ENCODE peak calls at places on chromosomes 2 and 18, in ten cellular contexts. T is A549, O is fibroblast of lung, S is kidney, U is brain microvascular endothelial cell, Y is H9, P is left ventricle myocardium inferior, B is GM12865, A is K562, Q is nephron progenitor cell. C is an unnamed sample.

GRCh38 chr2:171319164-171319810 is 114.5 kb downstream of the METTL8 start:
- DNase-seq in P (no peak), Y (peak), S (no peak), T (no peak), B (peak), O (peak), Q (no peak), U (peak), A (no peak), C (peak)

GRCh38 chr2:224145751-224146355 is 106.8 kb upstream of the SERPINE2 start:
- DNase-seq in Q (no peak), P (no peak), O (peak), A (no peak), Y (no peak), S (no peak), U (peak), B (no peak), T (peak), C (peak)

GRCh38 chr2:28567076-28567471 is 71.2 kb downstream of the PLB1 start:
- DNase-seq in U (no peak), Q (no peak), B (peak), A (no peak), S (no peak), T (peak), O (no peak), Y (peak), P (no peak), C (no peak)

GRCh38 chr2:169315357-169315756 is 47.0 kb downstream of the LRP2 start:
- DNase-seq in B (no peak), S (no peak), A (no peak), O (no peak), U (no peak), Y (no peak), T (no peak), P (no peak), Q (no peak), C (no peak)

GRCh38 chr2:15993232-15993610 is 52.9 kb downstream of the MYCN start:
- DNase-seq in P (no peak), T (no peak), S (no peak), B (no peak), A (no peak), U (no peak), O (no peak), Q (no peak), Y (no peak), C (no peak)

GRCh38 chr18:34493099-34493544 is 217.0 kb upstream of the DTNA start:
- DNase-seq in U (peak), Y (peak), B (peak), Q (peak), O (peak), A (no peak), P (peak), S (peak), T (peak), C (peak)

GRCh38 chr2:203579730-203580129 is 44.6 kb upstream of the RAPH1 start:
- DNase-seq in O (no peak), U (no peak), S (no peak), Y (no peak), Q (no peak), B (no peak), A (no peak), P (no peak), T (no peak), C (no peak)

GRCh38 chr2:15544227-15544626 is 16.9 kb downstream of the NBAS start:
- DNase-seq in B (no peak), U (no peak), A (no peak), T (no peak), Q (no peak), O (no peak), S (no peak), P (no peak), Y (no peak), C (no peak)

GRCh38 chr2:108403494-108403893 is 25.7 kb downstream of the SULT1C4 start:
- DNase-seq in B (no peak), U (peak), P (no peak), A (no peak), Q (no peak), O (peak), T (peak), Y (peak), S (no peak), C (no peak)

GRCh38 chr2:160751021-160751420 is 257.4 kb upstream of the RBMS1 start:
- DNase-seq in Q (no peak), Y (no peak), U (peak), O (peak), S (no peak), A (no peak), T (no peak), B (no peak), P (no peak), C (peak)

GRCh38 chr18:475202-475624 is 25.3 kb downstream of the COLEC12 start:
- DNase-seq in O (peak), T (no peak), A (no peak), B (no peak), Y (peak), U (peak), P (no peak), S (no peak), Q (peak), C (no peak)

GRCh38 chr2:40371525-40372277 is 80.2 kb downstream of the SLC8A1 start:
- DNase-seq in Q (peak), A (no peak), B (no peak), T (no peak), U (peak), Y (peak), P (no peak), S (no peak), O (peak), C (peak)

GRCh38 chr18:54013452-54013851 is 211.0 kb downstream of the MBD2 start:
- DNase-seq in S (no peak), U (no peak), A (no peak), Y (no peak), T (no peak), O (no peak), Q (no peak), B (no peak), P (no peak), C (no peak)

GRCh38 chr2:231181848-231182247 is 16.6 kb upstream of the ARMC9 start:
- DNase-seq in A (peak), T (peak), B (peak), S (peak), O (peak), Y (no peak), P (peak), Q (no peak), U (peak), C (peak)

GRCh38 chr2:3460161-3460560 is 59.2 kb downstream of the ADI1 start:
- DNase-seq in A (no peak), B (no peak), Y (peak), T (no peak), O (no peak), S (no peak), Q (no peak), P (no peak), U (no peak), C (no peak)

GRCh38 chr2:138237657-138238384 is 263.7 kb upstream of the SPOPL start:
- DNase-seq in P (no peak), S (no peak), Y (no peak), B (no peak), Q (no peak), U (no peak), A (no peak), O (no peak), T (no peak), C (no peak)

GRCh38 chr18:79588636-79589481 is 90.7 kb upstream of the CTDP1 start:
- DNase-seq in T (no peak), U (peak), A (no peak), Y (no peak), S (peak), Q (peak), O (peak), B (no peak), P (peak), C (peak)

GRCh38 chr2:84486436-84487115 is 27.5 kb upstream of the SUCLG1 start:
- DNase-seq in B (no peak), P (no peak), Y (no peak), O (peak), T (peak), Q (no peak), A (no peak), U (no peak), S (no peak), C (no peak)

GRCh38 chr2:9417725-9418124 is 5.6 kb downstream of the ITGB1BP1 start:
- DNase-seq in U (no peak), Y (no peak), S (no peak), A (no peak), B (no peak), O (no peak), P (no peak), T (no peak), Q (no peak), C (no peak)

GRCh38 chr18:58208207-58208944 is 164.3 kb downstream of the NEDD4L start:
- DNase-seq in A (no peak), B (no peak), T (no peak), Y (no peak), S (no peak), U (no peak), P (no peak), O (peak), Q (no peak), C (peak)

GRCh38 chr2:209334188-209335017 is 89.4 kb upstream of the MAP2 start:
- DNase-seq in Y (peak), Q (peak), A (peak), P (peak), O (peak), S (no peak), T (peak), U (peak), B (peak), C (peak)

GRCh38 chr18:32091724-32092421 is at the start of gene RNF138:
- DNase-seq in O (peak), B (peak), A (peak), Q (peak), Y (peak), U (peak), P (peak), S (peak), T (peak), C (peak)

GRCh38 chr2:45944075-45944474 is 292.6 kb downstream of the PRKCE start:
- DNase-seq in O (peak), A (no peak), S (no peak), B (no peak), P (no peak), U (peak), T (no peak), Q (no peak), Y (no peak), C (peak)

GRCh38 chr2:47654790-47655562 is 128.0 kb upstream of the MSH6 start:
- DNase-seq in Y (peak), T (no peak), P (no peak), U (no peak), B (peak), S (no peak), Q (no peak), O (no peak), A (no peak), C (peak)

GRCh38 chr2:39663187-39663930 is 2.4 kb upstream of the TMEM178A start:
- DNase-seq in T (no peak), A (no peak), Y (no peak), B (no peak), S (no peak), U (no peak), P (no peak), O (peak), Q (no peak), C (no peak)

GRCh38 chr2:190514676-190515075 is 19.8 kb downstream of the NEMP2 start:
- DNase-seq in Q (no peak), B (no peak), P (no peak), T (no peak), A (no peak), Y (no peak), O (no peak), S (no peak), U (no peak), C (peak)

GRCh38 chr2:169014780-169015179 is 16.3 kb downstream of the ABCB11 start:
- DNase-seq in U (no peak), P (no peak), Q (no peak), B (no peak), T (peak), O (no peak), S (no peak), A (no peak), Y (no peak), C (no peak)

GRCh38 chr18:46169464-46169941 is 65.3 kb downstream of the HAUS1 start:
- DNase-seq in U (peak), Y (no peak), T (peak), O (peak), S (no peak), B (peak), A (no peak), Q (no peak), P (no peak), C (peak)

GRCh38 chr2:112829931-112830330 is 6.6 kb downstream of the IL1B start:
- DNase-seq in S (no peak), Q (no peak), P (no peak), T (no peak), O (no peak), Y (no peak), B (no peak), A (no peak), U (no peak), C (peak)

GRCh38 chr2:234853739-234854138 is 98.1 kb upstream of the SH3BP4 start:
- DNase-seq in Y (no peak), Q (no peak), P (no peak), A (no peak), S (no peak), O (no peak), B (no peak), U (peak), T (no peak), C (no peak)

GRCh38 chr2:24881158-24881557 is 38.9 kb downstream of the ADCY3 start:
- DNase-seq in A (no peak), U (no peak), T (no peak), Y (no peak), O (no peak), S (no peak), B (no peak), P (no peak), Q (no peak), C (no peak)

GRCh38 chr2:24883946-24884345 is 36.1 kb downstream of the ADCY3 start:
- DNase-seq in Q (no peak), U (no peak), A (no peak), B (no peak), O (peak), Y (no peak), T (no peak), S (no peak), P (no peak), C (peak)

GRCh38 chr2:24885221-24886113 is 34.6 kb downstream of the ADCY3 start:
- DNase-seq in U (no peak), Y (no peak), O (no peak), S (no peak), Q (no peak), T (no peak), P (no peak), A (no peak), B (no peak), C (no peak)

GRCh38 chr2:24878341-24878740 is 41.7 kb downstream of the ADCY3 start:
- DNase-seq in O (no peak), U (no peak), T (no peak), Y (no peak), Q (no peak), S (no peak), A (no peak), B (no peak), P (no peak), C (no peak)

GRCh38 chr2:24881623-24882022 is 38.4 kb downstream of the ADCY3 start:
- DNase-seq in T (no peak), P (no peak), U (no peak), A (peak), Y (no peak), B (no peak), O (no peak), Q (no peak), S (no peak), C (no peak)
- TF ChIP-seq CTCF in T (no peak), P (no peak), U (peak), A (peak), Y (peak), B (no peak), O (no peak), Q (no peak), S (no peak), C (no peak)

DNA sequence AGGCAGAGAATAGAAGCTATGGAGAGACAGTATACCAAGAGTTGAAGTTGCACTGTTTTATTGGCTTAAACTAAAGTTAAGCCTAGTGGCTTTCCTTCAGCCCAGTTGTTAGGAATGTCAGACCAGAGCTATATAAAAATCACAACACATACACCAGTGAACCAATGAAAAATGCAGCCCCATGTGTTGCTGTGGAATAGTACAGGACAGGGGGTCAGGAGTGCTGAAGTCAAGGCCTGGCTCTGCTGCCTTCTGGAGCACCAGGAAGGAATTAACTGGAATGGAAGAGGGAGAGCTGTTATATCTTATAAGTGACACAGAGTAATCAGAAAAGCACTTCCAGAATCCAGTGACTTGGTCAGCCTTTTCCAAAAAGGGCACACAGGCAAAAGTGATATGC is 58.9 kb downstream of the OSR1 start:
- DNase-seq in T (no peak), B (no peak), A (no peak), S (no peak), P (no peak), O (peak), Q (no peak), U (no peak), Y (no peak), C (no peak)
- TF ChIP-seq CTCF in T (no peak), B (no peak), A (no peak), S (no peak), P (no peak), O (peak), Q (no peak), U (no peak), Y (no peak), C (no peak)

GRCh38 chr18:59916746-59917145 is 16.9 kb downstream of the PMAIP1 start:
- DNase-seq in S (no peak), U (no peak), O (peak), A (no peak), T (no peak), Y (no peak), Q (no peak), P (no peak), B (no peak), C (no peak)
- TF ChIP-seq CTCF in S (no peak), U (no peak), O (no peak), A (no peak), T (no peak), Y (no peak), Q (no peak), P (no peak), B (no peak), C (no peak)

GRCh38 chr18:63320690-63321265 is 1.2 kb upstream of the BCL2 start:
- DNase-seq in A (peak), O (peak), U (no peak), P (peak), T (peak), S (peak), B (peak), Y (peak), Q (peak), C (peak)

GRCh38 chr18:63318882-63319382 is 637 bp downstream of the BCL2 start:
- DNase-seq in O (no peak), T (no peak), S (no peak), Q (no peak), B (no peak), U (no peak), Y (no peak), P (no peak), A (no peak), C (no peak)

GRCh38 chr18:63319383-63320040 is at the start of gene BCL2:
- DNase-seq in P (peak), B (no peak), S (peak), U (peak), O (peak), T (peak), Y (peak), A (peak), Q (no peak), C (peak)

GRCh38 chr18:63321291-63321690 is 1.7 kb upstream of the BCL2 start:
- DNase-seq in U (no peak), P (no peak), Y (no peak), S (no peak), T (no peak), A (no peak), B (no peak), Q (no peak), O (no peak), C (no peak)

DNA sequence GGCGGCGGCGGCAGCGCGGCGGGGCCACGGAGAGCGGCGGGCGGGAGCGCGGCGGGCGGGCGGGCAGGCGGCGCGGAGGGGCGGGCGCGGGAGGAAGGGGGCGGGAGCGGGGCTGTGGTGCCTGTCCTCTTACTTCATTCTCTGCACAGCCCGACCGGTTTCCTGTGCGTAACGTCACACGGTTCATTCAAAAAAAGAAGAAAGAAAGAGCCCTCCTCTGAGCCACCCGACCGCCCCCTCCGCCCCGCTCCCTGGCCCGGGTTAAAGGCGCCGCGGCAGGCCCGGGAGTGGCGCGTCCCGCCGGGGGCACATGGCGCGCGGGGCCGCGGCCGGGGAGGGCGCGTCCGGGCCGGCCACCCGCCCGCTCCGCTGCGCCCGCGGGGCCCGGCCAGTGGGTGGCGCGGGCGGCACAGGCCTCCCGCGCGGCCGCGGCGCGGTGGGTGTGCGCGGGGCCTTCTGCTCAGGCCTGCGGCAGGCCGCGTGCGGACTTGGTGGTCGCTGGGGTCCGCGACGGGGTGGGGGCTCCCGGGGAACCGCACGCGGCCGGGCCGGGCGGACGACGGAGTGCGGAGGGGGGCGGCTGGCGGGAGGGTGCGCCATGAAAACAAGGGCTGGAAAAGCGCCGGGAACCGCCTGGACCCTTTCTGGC is 596 bp upstream of the BCL2 start:
- DNase-seq in S (peak), A (peak), B (peak), O (peak), T (peak), Y (peak), Q (peak), U (peak), P (peak), C (peak)
- TF ChIP-seq CTCF in S (no peak), A (no peak), B (peak), O (no peak), T (peak), Y (no peak), Q (no peak), U (no peak), P (peak), C (no peak)

GRCh38 chr2:71609441-71609840 is 156.1 kb downstream of the DYSF start:
- DNase-seq in U (peak), A (no peak), S (peak), Q (no peak), O (peak), T (no peak), P (no peak), B (no peak), Y (no peak), C (no peak)

GRCh38 chr2:71609029-71609428 is 155.7 kb downstream of the DYSF start:
- DNase-seq in P (no peak), Y (peak), Q (no peak), S (peak), A (no peak), U (no peak), B (no peak), O (no peak), T (no peak), C (no peak)

GRCh38 chr2:71611247-71611646 is 157.9 kb downstream of the DYSF start:
- DNase-seq in O (no peak), Y (peak), T (no peak), U (no peak), A (no peak), B (no peak), Q (no peak), S (peak), P (no peak), C (no peak)

GRCh38 chr2:71610671-71611070 is 157.3 kb downstream of the DYSF start:
- DNase-seq in T (no peak), O (no peak), Y (peak), U (no peak), Q (no peak), S (peak), B (no peak), P (no peak), A (no peak), C (no peak)

DNA sequence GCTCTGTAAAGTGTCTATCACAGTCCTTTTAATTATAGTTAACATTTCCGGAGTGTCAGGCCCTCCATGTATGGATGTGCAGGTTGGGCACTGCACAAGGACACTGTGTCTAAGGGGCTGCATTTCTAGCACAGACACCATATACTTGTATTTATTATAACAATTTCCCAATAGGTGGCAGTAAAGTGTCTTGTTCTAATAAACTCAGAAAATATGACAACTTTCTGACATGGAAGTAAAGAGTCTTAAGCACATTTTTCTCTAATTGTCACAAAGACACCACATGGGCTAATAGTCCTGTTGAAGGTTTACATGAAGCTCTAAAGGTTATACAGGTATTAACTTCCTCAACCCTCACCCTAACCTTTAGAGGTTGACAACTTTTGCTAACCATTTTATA is 156.6 kb downstream of the DYSF start:
- DNase-seq in S (no peak), Q (no peak), A (no peak), O (peak), U (no peak), T (peak), P (no peak), B (peak), Y (no peak), C (peak)
- TF ChIP-seq CTCF in S (no peak), Q (no peak), A (peak), O (peak), U (peak), T (peak), P (peak), B (no peak), Y (no peak), C (peak)

GRCh38 chr2:88933980-88934379 is 242.5 kb downstream of the RPIA start:
- DNase-seq in U (peak), P (no peak), T (peak), S (no peak), Y (no peak), O (no peak), Q (no peak), A (no peak), B (peak), C (peak)
- TF ChIP-seq CTCF in U (no peak), P (peak), T (peak), S (no peak), Y (no peak), O (no peak), Q (no peak), A (peak), B (no peak), C (no peak)